ENCODE peak calls at places on chromosomes 6 and 20, in six cellular contexts. One of them, this sample, is unnamed.

GRCh38 chr20:415820-416322 is 7.8 kb downstream of the RBCK1 start:
- DNase-seq in glutamatergic neuron: no peak
- DNase-seq in GM20000: no peak
- DNase-seq in stimulated activated CD8-positive, alpha-beta memory T cell treated with anti-CD3 and anti-CD28 coated beads, Interleukin-15, amount 100 ng/mL, for 1 hour: no peak
- DNase-seq in T-cell: no peak
- DNase-seq in activated naive CD8-positive, alpha-beta T cell treated with anti-CD3 and anti-CD28 coated beads, Interleukin-2, amount 50 U/mL, for 24 hours: no peak
- DNase-seq in this sample: no peak

GRCh38 chr6:26031151-26031594 is 56.1 kb upstream of the HFE start:
- DNase-seq in activated naive CD8-positive, alpha-beta T cell treated with anti-CD3 and anti-CD28 coated beads, Interleukin-2, amount 50 U/mL, for 24 hours: no peak
- DNase-seq in stimulated activated CD8-positive, alpha-beta memory T cell treated with anti-CD3 and anti-CD28 coated beads, Interleukin-15, amount 100 ng/mL, for 1 hour: no peak
- DNase-seq in glutamatergic neuron: no peak
- DNase-seq in T-cell: no peak
- DNase-seq in GM20000: no peak
- DNase-seq in this sample: no peak

GRCh38 chr20:18639501-18639979 is 51.7 kb downstream of the DTD1 start:
- DNase-seq in glutamatergic neuron: no peak
- DNase-seq in GM20000: no peak
- DNase-seq in stimulated activated CD8-positive, alpha-beta memory T cell treated with anti-CD3 and anti-CD28 coated beads, Interleukin-15, amount 100 ng/mL, for 1 hour: no peak
- DNase-seq in T-cell: no peak
- DNase-seq in activated naive CD8-positive, alpha-beta T cell treated with anti-CD3 and anti-CD28 coated beads, Interleukin-2, amount 50 U/mL, for 24 hours: no peak
- DNase-seq in this sample: no peak

GRCh38 chr20:48630342-48631075 is 197.3 kb downstream of the PREX1 start:
- DNase-seq in activated naive CD8-positive, alpha-beta T cell treated with anti-CD3 and anti-CD28 coated beads, Interleukin-2, amount 50 U/mL, for 24 hours: no peak
- DNase-seq in stimulated activated CD8-positive, alpha-beta memory T cell treated with anti-CD3 and anti-CD28 coated beads, Interleukin-15, amount 100 ng/mL, for 1 hour: no peak
- DNase-seq in glutamatergic neuron: peak; percentile 69
- DNase-seq in GM20000: no peak
- DNase-seq in T-cell: no peak
- DNase-seq in this sample: no peak

GRCh38 chr20:50759678-50760077 is 28.3 kb downstream of the PARD6B start:
- DNase-seq in glutamatergic neuron: no peak
- DNase-seq in activated naive CD8-positive, alpha-beta T cell treated with anti-CD3 and anti-CD28 coated beads, Interleukin-2, amount 50 U/mL, for 24 hours: no peak
- DNase-seq in T-cell: no peak
- DNase-seq in GM20000: no peak
- DNase-seq in stimulated activated CD8-positive, alpha-beta memory T cell treated with anti-CD3 and anti-CD28 coated beads, Interleukin-15, amount 100 ng/mL, for 1 hour: no peak
- DNase-seq in this sample: no peak

GRCh38 chr6:139490482-139490881 is 116.0 kb upstream of the CITED2 start:
- DNase-seq in glutamatergic neuron: no peak
- DNase-seq in stimulated activated CD8-positive, alpha-beta memory T cell treated with anti-CD3 and anti-CD28 coated beads, Interleukin-15, amount 100 ng/mL, for 1 hour: no peak
- DNase-seq in T-cell: peak; percentile 9
- DNase-seq in GM20000: no peak
- DNase-seq in activated naive CD8-positive, alpha-beta T cell treated with anti-CD3 and anti-CD28 coated beads, Interleukin-2, amount 50 U/mL, for 24 hours: no peak
- DNase-seq in this sample: no peak

GRCh38 chr6:16154904-16155303 is 26.0 kb downstream of the MYLIP start:
- DNase-seq in activated naive CD8-positive, alpha-beta T cell treated with anti-CD3 and anti-CD28 coated beads, Interleukin-2, amount 50 U/mL, for 24 hours: no peak
- DNase-seq in stimulated activated CD8-positive, alpha-beta memory T cell treated with anti-CD3 and anti-CD28 coated beads, Interleukin-15, amount 100 ng/mL, for 1 hour: no peak
- DNase-seq in glutamatergic neuron: no peak
- DNase-seq in GM20000: no peak
- DNase-seq in T-cell: no peak
- DNase-seq in this sample: no peak

GRCh38 chr20:52201395-52201794 is 9.8 kb upstream of the ZFP64 start:
- DNase-seq in GM20000: no peak
- DNase-seq in T-cell: no peak
- DNase-seq in glutamatergic neuron: no peak
- DNase-seq in activated naive CD8-positive, alpha-beta T cell treated with anti-CD3 and anti-CD28 coated beads, Interleukin-2, amount 50 U/mL, for 24 hours: no peak
- DNase-seq in stimulated activated CD8-positive, alpha-beta memory T cell treated with anti-CD3 and anti-CD28 coated beads, Interleukin-15, amount 100 ng/mL, for 1 hour: no peak
- DNase-seq in this sample: no peak

GRCh38 chr6:170075659-170076223 is 215.1 kb downstream of the DLL1 start:
- DNase-seq in GM20000: no peak
- DNase-seq in stimulated activated CD8-positive, alpha-beta memory T cell treated with anti-CD3 and anti-CD28 coated beads, Interleukin-15, amount 100 ng/mL, for 1 hour: no peak
- DNase-seq in T-cell: no peak
- DNase-seq in activated naive CD8-positive, alpha-beta T cell treated with anti-CD3 and anti-CD28 coated beads, Interleukin-2, amount 50 U/mL, for 24 hours: no peak
- DNase-seq in glutamatergic neuron: no peak
- DNase-seq in this sample: no peak

GRCh38 chr6:143112837-143113236 is 52.1 kb downstream of the AIG1 start:
- DNase-seq in stimulated activated CD8-positive, alpha-beta memory T cell treated with anti-CD3 and anti-CD28 coated beads, Interleukin-15, amount 100 ng/mL, for 1 hour: no peak
- DNase-seq in T-cell: no peak
- DNase-seq in activated naive CD8-positive, alpha-beta T cell treated with anti-CD3 and anti-CD28 coated beads, Interleukin-2, amount 50 U/mL, for 24 hours: no peak
- DNase-seq in GM20000: no peak
- DNase-seq in glutamatergic neuron: no peak
- DNase-seq in this sample: no peak

GRCh38 chr20:64110411-64111068 is 3.2 kb upstream of the NPBWR2 start:
- DNase-seq in T-cell: no peak
- DNase-seq in activated naive CD8-positive, alpha-beta T cell treated with anti-CD3 and anti-CD28 coated beads, Interleukin-2, amount 50 U/mL, for 24 hours: no peak
- DNase-seq in GM20000: no peak
- DNase-seq in stimulated activated CD8-positive, alpha-beta memory T cell treated with anti-CD3 and anti-CD28 coated beads, Interleukin-15, amount 100 ng/mL, for 1 hour: no peak
- DNase-seq in glutamatergic neuron: peak; percentile 14
- DNase-seq in this sample: no peak

GRCh38 chr6:154414021-154414813 is 57.6 kb upstream of the IPCEF1 start:
- DNase-seq in GM20000: no peak
- DNase-seq in activated naive CD8-positive, alpha-beta T cell treated with anti-CD3 and anti-CD28 coated beads, Interleukin-2, amount 50 U/mL, for 24 hours: no peak
- DNase-seq in stimulated activated CD8-positive, alpha-beta memory T cell treated with anti-CD3 and anti-CD28 coated beads, Interleukin-15, amount 100 ng/mL, for 1 hour: no peak
- DNase-seq in T-cell: no peak
- DNase-seq in glutamatergic neuron: no peak
- DNase-seq in this sample: no peak

GRCh38 chr20:45501600-45501999 is 13.8 kb downstream of the SPINT3 start:
- DNase-seq in glutamatergic neuron: no peak
- DNase-seq in stimulated activated CD8-positive, alpha-beta memory T cell treated with anti-CD3 and anti-CD28 coated beads, Interleukin-15, amount 100 ng/mL, for 1 hour: no peak
- DNase-seq in activated naive CD8-positive, alpha-beta T cell treated with anti-CD3 and anti-CD28 coated beads, Interleukin-2, amount 50 U/mL, for 24 hours: no peak
- DNase-seq in T-cell: no peak
- DNase-seq in GM20000: no peak
- DNase-seq in this sample: no peak

GRCh38 chr6:101762851-101763250 is 369.3 kb downstream of the GRIK2 start:
- DNase-seq in GM20000: no peak
- DNase-seq in stimulated activated CD8-positive, alpha-beta memory T cell treated with anti-CD3 and anti-CD28 coated beads, Interleukin-15, amount 100 ng/mL, for 1 hour: no peak
- DNase-seq in glutamatergic neuron: no peak
- DNase-seq in activated naive CD8-positive, alpha-beta T cell treated with anti-CD3 and anti-CD28 coated beads, Interleukin-2, amount 50 U/mL, for 24 hours: no peak
- DNase-seq in T-cell: no peak
- DNase-seq in this sample: no peak

GRCh38 chr6:25882066-25882496 is 8.0 kb upstream of the SLC17A3 start:
- DNase-seq in activated naive CD8-positive, alpha-beta T cell treated with anti-CD3 and anti-CD28 coated beads, Interleukin-2, amount 50 U/mL, for 24 hours: peak; percentile 16
- DNase-seq in stimulated activated CD8-positive, alpha-beta memory T cell treated with anti-CD3 and anti-CD28 coated beads, Interleukin-15, amount 100 ng/mL, for 1 hour: no peak
- DNase-seq in GM20000: no peak
- DNase-seq in T-cell: peak; percentile 45
- DNase-seq in glutamatergic neuron: peak; percentile 13
- DNase-seq in this sample: no peak

GRCh38 chr6:109440325-109441068 is at the start of the genes PPIL6 and SMPD2:
- DNase-seq in T-cell: peak; percentile 62
- DNase-seq in glutamatergic neuron: peak; percentile 88
- DNase-seq in activated naive CD8-positive, alpha-beta T cell treated with anti-CD3 and anti-CD28 coated beads, Interleukin-2, amount 50 U/mL, for 24 hours: peak; percentile 83
- DNase-seq in GM20000: peak; percentile 97
- DNase-seq in stimulated activated CD8-positive, alpha-beta memory T cell treated with anti-CD3 and anti-CD28 coated beads, Interleukin-15, amount 100 ng/mL, for 1 hour: peak; percentile 53
- DNase-seq in this sample: peak; percentile 79

GRCh38 chr6:22326500-22326899 is 29.7 kb upstream of the PRL start:
- DNase-seq in glutamatergic neuron: no peak
- DNase-seq in stimulated activated CD8-positive, alpha-beta memory T cell treated with anti-CD3 and anti-CD28 coated beads, Interleukin-15, amount 100 ng/mL, for 1 hour: no peak
- DNase-seq in GM20000: no peak
- DNase-seq in activated naive CD8-positive, alpha-beta T cell treated with anti-CD3 and anti-CD28 coated beads, Interleukin-2, amount 50 U/mL, for 24 hours: no peak
- DNase-seq in T-cell: no peak
- DNase-seq in this sample: no peak

GRCh38 chr20:40641809-40642208 is 47.2 kb downstream of the MAFB start:
- DNase-seq in activated naive CD8-positive, alpha-beta T cell treated with anti-CD3 and anti-CD28 coated beads, Interleukin-2, amount 50 U/mL, for 24 hours: no peak
- DNase-seq in glutamatergic neuron: no peak
- DNase-seq in GM20000: no peak
- DNase-seq in T-cell: no peak
- DNase-seq in stimulated activated CD8-positive, alpha-beta memory T cell treated with anti-CD3 and anti-CD28 coated beads, Interleukin-15, amount 100 ng/mL, for 1 hour: no peak
- DNase-seq in this sample: no peak

GRCh38 chr6:25278557-25278913 is 639 bp upstream of the CARMIL1 start:
- DNase-seq in activated naive CD8-positive, alpha-beta T cell treated with anti-CD3 and anti-CD28 coated beads, Interleukin-2, amount 50 U/mL, for 24 hours: no peak
- DNase-seq in GM20000: no peak
- DNase-seq in T-cell: no peak
- DNase-seq in glutamatergic neuron: peak; percentile 20
- DNase-seq in stimulated activated CD8-positive, alpha-beta memory T cell treated with anti-CD3 and anti-CD28 coated beads, Interleukin-15, amount 100 ng/mL, for 1 hour: no peak
- DNase-seq in this sample: no peak

GRCh38 chr6:106087548-106088325 is 1.6 kb downstream of the PRDM1 start:
- DNase-seq in GM20000: no peak
- DNase-seq in glutamatergic neuron: no peak
- DNase-seq in stimulated activated CD8-positive, alpha-beta memory T cell treated with anti-CD3 and anti-CD28 coated beads, Interleukin-15, amount 100 ng/mL, for 1 hour: no peak
- DNase-seq in T-cell: no peak
- DNase-seq in activated naive CD8-positive, alpha-beta T cell treated with anti-CD3 and anti-CD28 coated beads, Interleukin-2, amount 50 U/mL, for 24 hours: no peak
- DNase-seq in this sample: no peak

GRCh38 chr6:55678330-55679224 is 99.6 kb upstream of the HMGCLL1 start:
- DNase-seq in T-cell: no peak
- DNase-seq in stimulated activated CD8-positive, alpha-beta memory T cell treated with anti-CD3 and anti-CD28 coated beads, Interleukin-15, amount 100 ng/mL, for 1 hour: no peak
- DNase-seq in activated naive CD8-positive, alpha-beta T cell treated with anti-CD3 and anti-CD28 coated beads, Interleukin-2, amount 50 U/mL, for 24 hours: no peak
- DNase-seq in GM20000: no peak
- DNase-seq in glutamatergic neuron: no peak
- DNase-seq in this sample: no peak

GRCh38 chr6:20534906-20535305 is 649 bp downstream of the CDKAL1 start:
- DNase-seq in stimulated activated CD8-positive, alpha-beta memory T cell treated with anti-CD3 and anti-CD28 coated beads, Interleukin-15, amount 100 ng/mL, for 1 hour: no peak
- DNase-seq in GM20000: no peak
- DNase-seq in glutamatergic neuron: no peak
- DNase-seq in T-cell: peak; percentile 9
- DNase-seq in activated naive CD8-positive, alpha-beta T cell treated with anti-CD3 and anti-CD28 coated beads, Interleukin-2, amount 50 U/mL, for 24 hours: no peak
- DNase-seq in this sample: no peak

GRCh38 chr6:160356074-160356754 is 8.0 kb downstream of the SLC22A3 start:
- DNase-seq in T-cell: no peak
- DNase-seq in glutamatergic neuron: no peak
- DNase-seq in GM20000: no peak
- DNase-seq in activated naive CD8-positive, alpha-beta T cell treated with anti-CD3 and anti-CD28 coated beads, Interleukin-2, amount 50 U/mL, for 24 hours: no peak
- DNase-seq in stimulated activated CD8-positive, alpha-beta memory T cell treated with anti-CD3 and anti-CD28 coated beads, Interleukin-15, amount 100 ng/mL, for 1 hour: no peak
- DNase-seq in this sample: no peak

GRCh38 chr20:64082126-64082638 is 2.0 kb downstream of the LKAAEAR1 start:
- DNase-seq in T-cell: no peak
- DNase-seq in glutamatergic neuron: no peak
- DNase-seq in stimulated activated CD8-positive, alpha-beta memory T cell treated with anti-CD3 and anti-CD28 coated beads, Interleukin-15, amount 100 ng/mL, for 1 hour: no peak
- DNase-seq in activated naive CD8-positive, alpha-beta T cell treated with anti-CD3 and anti-CD28 coated beads, Interleukin-2, amount 50 U/mL, for 24 hours: no peak
- DNase-seq in GM20000: no peak
- DNase-seq in this sample: no peak

GRCh38 chr20:46934746-46935283 is 40.2 kb downstream of the EYA2 start:
- DNase-seq in GM20000: no peak
- DNase-seq in activated naive CD8-positive, alpha-beta T cell treated with anti-CD3 and anti-CD28 coated beads, Interleukin-2, amount 50 U/mL, for 24 hours: no peak
- DNase-seq in glutamatergic neuron: no peak
- DNase-seq in stimulated activated CD8-positive, alpha-beta memory T cell treated with anti-CD3 and anti-CD28 coated beads, Interleukin-15, amount 100 ng/mL, for 1 hour: no peak
- DNase-seq in T-cell: no peak
- DNase-seq in this sample: no peak

GRCh38 chr6:27422651-27423332 is 34.2 kb downstream of the ZNF391 start:
- DNase-seq in GM20000: no peak
- DNase-seq in stimulated activated CD8-positive, alpha-beta memory T cell treated with anti-CD3 and anti-CD28 coated beads, Interleukin-15, amount 100 ng/mL, for 1 hour: no peak
- DNase-seq in glutamatergic neuron: peak; percentile 43
- DNase-seq in activated naive CD8-positive, alpha-beta T cell treated with anti-CD3 and anti-CD28 coated beads, Interleukin-2, amount 50 U/mL, for 24 hours: no peak
- DNase-seq in T-cell: no peak
- DNase-seq in this sample: no peak

GRCh38 chr20:54223751-54224150 is 15.9 kb downstream of the PFDN4 start:
- DNase-seq in activated naive CD8-positive, alpha-beta T cell treated with anti-CD3 and anti-CD28 coated beads, Interleukin-2, amount 50 U/mL, for 24 hours: no peak
- DNase-seq in GM20000: no peak
- DNase-seq in T-cell: no peak
- DNase-seq in glutamatergic neuron: no peak
- DNase-seq in stimulated activated CD8-positive, alpha-beta memory T cell treated with anti-CD3 and anti-CD28 coated beads, Interleukin-15, amount 100 ng/mL, for 1 hour: no peak
- DNase-seq in this sample: no peak

GRCh38 chr20:46226602-46227001 is 81.7 kb downstream of the CDH22 start:
- DNase-seq in activated naive CD8-positive, alpha-beta T cell treated with anti-CD3 and anti-CD28 coated beads, Interleukin-2, amount 50 U/mL, for 24 hours: peak; percentile 6
- DNase-seq in glutamatergic neuron: no peak
- DNase-seq in GM20000: no peak
- DNase-seq in stimulated activated CD8-positive, alpha-beta memory T cell treated with anti-CD3 and anti-CD28 coated beads, Interleukin-15, amount 100 ng/mL, for 1 hour: no peak
- DNase-seq in T-cell: no peak
- DNase-seq in this sample: no peak

GRCh38 chr20:36919715-36920333 is 31.7 kb downstream of the SAMHD1 start:
- DNase-seq in glutamatergic neuron: no peak
- DNase-seq in stimulated activated CD8-positive, alpha-beta memory T cell treated with anti-CD3 and anti-CD28 coated beads, Interleukin-15, amount 100 ng/mL, for 1 hour: no peak
- DNase-seq in T-cell: no peak
- DNase-seq in activated naive CD8-positive, alpha-beta T cell treated with anti-CD3 and anti-CD28 coated beads, Interleukin-2, amount 50 U/mL, for 24 hours: peak; percentile 17
- DNase-seq in GM20000: peak; percentile 60
- DNase-seq in this sample: no peak

GRCh38 chr6:144294016-144294415 is 8.9 kb downstream of the UTRN start:
- DNase-seq in T-cell: no peak
- DNase-seq in GM20000: no peak
- DNase-seq in stimulated activated CD8-positive, alpha-beta memory T cell treated with anti-CD3 and anti-CD28 coated beads, Interleukin-15, amount 100 ng/mL, for 1 hour: no peak
- DNase-seq in glutamatergic neuron: no peak
- DNase-seq in activated naive CD8-positive, alpha-beta T cell treated with anti-CD3 and anti-CD28 coated beads, Interleukin-2, amount 50 U/mL, for 24 hours: no peak
- DNase-seq in this sample: no peak

GRCh38 chr6:43962458-43962857 is 164.8 kb downstream of the MRPL14 start:
- DNase-seq in glutamatergic neuron: no peak
- DNase-seq in activated naive CD8-positive, alpha-beta T cell treated with anti-CD3 and anti-CD28 coated beads, Interleukin-2, amount 50 U/mL, for 24 hours: no peak
- DNase-seq in GM20000: no peak
- DNase-seq in stimulated activated CD8-positive, alpha-beta memory T cell treated with anti-CD3 and anti-CD28 coated beads, Interleukin-15, amount 100 ng/mL, for 1 hour: no peak
- DNase-seq in T-cell: no peak
- DNase-seq in this sample: no peak

GRCh38 chr6:106223300-106223930 is 102.1 kb downstream of the ATG5 start:
- DNase-seq in stimulated activated CD8-positive, alpha-beta memory T cell treated with anti-CD3 and anti-CD28 coated beads, Interleukin-15, amount 100 ng/mL, for 1 hour: peak; percentile 62
- DNase-seq in activated naive CD8-positive, alpha-beta T cell treated with anti-CD3 and anti-CD28 coated beads, Interleukin-2, amount 50 U/mL, for 24 hours: peak; percentile 70
- DNase-seq in GM20000: peak; percentile 38
- DNase-seq in glutamatergic neuron: peak; percentile 38
- DNase-seq in T-cell: peak; percentile 72
- DNase-seq in this sample: peak; percentile 3

GRCh38 chr20:49395659-49396058 is 86.8 kb downstream of the KCNB1 start:
- DNase-seq in GM20000: no peak
- DNase-seq in T-cell: no peak
- DNase-seq in glutamatergic neuron: no peak
- DNase-seq in activated naive CD8-positive, alpha-beta T cell treated with anti-CD3 and anti-CD28 coated beads, Interleukin-2, amount 50 U/mL, for 24 hours: no peak
- DNase-seq in stimulated activated CD8-positive, alpha-beta memory T cell treated with anti-CD3 and anti-CD28 coated beads, Interleukin-15, amount 100 ng/mL, for 1 hour: no peak
- DNase-seq in this sample: no peak

This sample was measured in occipital lobe.